ENCODE peak calls at places on chromosomes 2 and 18, in six cellular contexts. F, N, S, T, Y and E are unnamed samples.

GRCh38 chr2:151658081-151658480 is 76.2 kb downstream of the NEB start:
- DNase-seq in T (no peak), N (no peak), S (no peak), Y (no peak), F (no peak), E (no peak)

GRCh38 chr2:136005462-136006205 is 20.2 kb upstream of the DARS1 start:
- DNase-seq in S (no peak), T (no peak), N (no peak), F (no peak), Y (no peak), E (no peak)

GRCh38 chr2:207087046-207087902 is 78.5 kb downstream of the KLF7 start:
- DNase-seq in T (no peak), F (no peak), S (no peak), N (no peak), Y (no peak), E (no peak)

GRCh38 chr2:8622199-8622911 is 59.5 kb upstream of the ID2 start:
- DNase-seq in Y (no peak), F (no peak), T (no peak), N (no peak), S (no peak), E (no peak)

GRCh38 chr18:55346961-55347740 is 240.8 kb downstream of the TCF4 start:
- DNase-seq in Y (no peak), S (no peak), F (no peak), N (no peak), T (no peak), E (no peak)

GRCh38 chr2:47357475-47357874 is 45.5 kb upstream of the MSH2 start:
- DNase-seq in Y (no peak), F (peak; percentile 34), N (no peak), S (no peak), T (no peak), E (no peak)

GRCh38 chr2:60355849-60356261 is 197.6 kb downstream of the BCL11A start:
- DNase-seq in F (no peak), Y (no peak), S (no peak), T (no peak), N (no peak), E (no peak)

GRCh38 chr2:74417763-74418162 is 3.7 kb downstream of the C2orf81 start:
- DNase-seq in S (no peak), F (no peak), N (no peak), T (no peak), Y (no peak), E (no peak)

GRCh38 chr18:42520074-42520473 is 565.0 kb downstream of the PIK3C3 start:
- DNase-seq in F (no peak), N (no peak), Y (no peak), S (no peak), T (no peak), E (no peak)

GRCh38 chr18:56542488-56542887 is 95.9 kb downstream of the TXNL1 start:
- DNase-seq in S (no peak), T (no peak), N (no peak), F (no peak), Y (no peak), E (no peak)

GRCh38 chr2:23384551-23385349 is at the start of gene KLHL29:
- DNase-seq in Y (no peak), F (peak; percentile 93), T (peak; percentile 82), N (peak; percentile 30), S (peak; percentile 92), E (no peak)

GRCh38 chr2:149741646-149742045 is 154.1 kb upstream of the MMADHC start:
- DNase-seq in Y (no peak), N (no peak), T (no peak), F (peak; percentile 95), S (no peak), E (no peak)

GRCh38 chr18:46071894-46072867 is at the start of gene PSTPIP2:
- DNase-seq in F (peak; percentile 89), Y (peak; percentile 19), S (peak; percentile 76), N (peak; percentile 57), T (no peak), E (no peak)

GRCh38 chr2:79511320-79511951 is 1.4 kb upstream of the CTNNA2 start:
- DNase-seq in S (peak; percentile 12), N (no peak), T (no peak), F (peak; percentile 10), Y (no peak), E (peak; percentile 8)

GRCh38 chr2:221649045-221649444 is 76.9 kb upstream of the EPHA4 start:
- DNase-seq in F (peak; percentile 15), S (no peak), Y (no peak), T (peak; percentile 36), N (no peak), E (no peak)

GRCh38 chr2:190188289-190188688 is 125.8 kb upstream of the MSTN start:
- DNase-seq in T (no peak), Y (no peak), S (no peak), N (no peak), F (no peak), E (no peak)

GRCh38 chr2:113834057-113834720 is 55.7 kb upstream of the ACTR3 start:
- DNase-seq in S (no peak), Y (no peak), F (no peak), N (no peak), T (no peak), E (no peak)

GRCh38 chr18:25229080-25229479 is 122.9 kb downstream of the ZNF521 start:
- DNase-seq in Y (no peak), S (no peak), T (peak; percentile 28), N (no peak), F (peak; percentile 93), E (peak; percentile 96)

GRCh38 chr18:41465386-41465785 is 489.6 kb upstream of the PIK3C3 start:
- DNase-seq in Y (no peak), F (no peak), T (no peak), S (no peak), N (no peak), E (no peak)

GRCh38 chr2:127645395-127646291 is at the start of gene GPR17:
- DNase-seq in N (no peak), T (no peak), Y (peak; percentile 58), F (no peak), S (no peak), E (no peak)

GRCh38 chr2:230796280-230796862 is 68.4 kb upstream of the ITM2C start:
- DNase-seq in T (no peak), N (no peak), F (peak; percentile 62), Y (no peak), S (no peak), E (no peak)

GRCh38 chr2:30405266-30405592 is 41.8 kb upstream of the LCLAT1 start:
- DNase-seq in F (no peak), N (no peak), T (no peak), Y (no peak), S (no peak), E (no peak)

GRCh38 chr18:32930695-32931301 is 158.0 kb upstream of the KLHL14 start:
- DNase-seq in T (peak; percentile 44), F (peak; percentile 70), S (peak; percentile 62), Y (no peak), N (no peak), E (no peak)

GRCh38 chr2:62939735-62940491 is 110.7 kb upstream of the OTX1 start:
- DNase-seq in F (peak; percentile 87), N (no peak), T (no peak), S (no peak), Y (no peak), E (no peak)

GRCh38 chr2:239323473-239323872 is 77.3 kb downstream of the HDAC4 start:
- DNase-seq in Y (no peak), F (no peak), S (no peak), N (no peak), T (no peak), E (no peak)

GRCh38 chr2:11646530-11646929 is 23.5 kb downstream of the NTSR2 start:
- DNase-seq in F (no peak), S (no peak), T (no peak), Y (no peak), N (no peak), E (no peak)

GRCh38 chr2:28665041-28665704 is 86.5 kb upstream of the PPP1CB start:
- DNase-seq in T (peak; percentile 27), N (no peak), F (peak; percentile 95), S (no peak), Y (no peak), E (no peak)

GRCh38 chr2:18792684-18793083 is 203.3 kb upstream of the NT5C1B start:
- DNase-seq in N (no peak), S (no peak), F (no peak), T (no peak), Y (no peak), E (no peak)

GRCh38 chr2:126359494-126359893 is 296.5 kb upstream of the GYPC start:
- DNase-seq in N (no peak), Y (no peak), T (no peak), F (no peak), S (no peak), E (no peak)

GRCh38 chr2:151388011-151388410 is 21.7 kb upstream of the RIF1 start:
- DNase-seq in Y (no peak), S (no peak), F (no peak), N (no peak), T (no peak), E (no peak)

GRCh38 chr18:68960355-68960754 is 162.5 kb downstream of the CCDC102B start:
- DNase-seq in T (no peak), F (no peak), Y (no peak), N (no peak), S (no peak), E (no peak)

GRCh38 chr2:172995323-172996244 is 80.1 kb upstream of the MAP3K20 start:
- DNase-seq in N (no peak), T (no peak), S (no peak), F (peak; percentile 90), Y (no peak), E (no peak)

GRCh38 chr18:3037423-3037915 is 24.5 kb upstream of the LPIN2 start:
- DNase-seq in Y (no peak), S (peak; percentile 81), F (peak; percentile 80), N (no peak), T (no peak), E (no peak)